ENCODE peak calls at places on chromosomes 6 and 20, in nine cellular contexts. G, O, N, P, X, E, Z, Q and B are unnamed samples.

GRCh38 chr6:152723398-152723797 is 25.7 kb downstream of the MYCT1 start:
- DNase-seq in G (no peak), O (no peak), N (peak; percentile 62), P (no peak), X (no peak), E (no peak), Z (no peak), Q (no peak), B (no peak)

GRCh38 chr6:166630421-166630820 is 3.4 kb upstream of the RPS6KA2 start:
- DNase-seq in G (no peak), O (peak; percentile 67), N (peak; percentile 36), P (no peak), X (no peak), E (no peak), Z (no peak), Q (no peak), B (no peak)

GRCh38 chr20:63834545-63834880 is 3.4 kb upstream of the ZBTB46 start:
- DNase-seq in G (no peak), O (no peak), N (no peak), P (no peak), X (no peak), E (no peak), Z (no peak), Q (no peak), B (no peak)

GRCh38 chr6:156167289-156168076 is 609.7 kb upstream of the ARID1B start:
- DNase-seq in G (no peak), O (peak; percentile 95), N (peak; percentile 97), P (no peak), X (no peak), E (no peak), Z (no peak), Q (no peak), B (no peak)

GRCh38 chr6:132300323-132300949 is 100.8 kb downstream of the MOXD1 start:
- DNase-seq in G (peak; percentile 28), O (peak; percentile 78), N (peak; percentile 79), P (no peak), X (peak; percentile 52), E (no peak), Z (peak; percentile 67), Q (no peak), B (no peak)

GRCh38 chr6:142913511-142914047 is 31.4 kb downstream of the HIVEP2 start:
- DNase-seq in G (no peak), O (no peak), N (no peak), P (no peak), X (no peak), E (no peak), Z (no peak), Q (peak; percentile 57), B (no peak)

GRCh38 chr6:85498596-85499258 is 48.8 kb downstream of the NT5E start:
- DNase-seq in G (no peak), O (peak; percentile 71), N (peak; percentile 72), P (no peak), X (no peak), E (no peak), Z (peak; percentile 90), Q (no peak), B (no peak)

GRCh38 chr20:61328906-61329558 is 77.0 kb downstream of the CDH4 start:
- DNase-seq in G (no peak), O (peak; percentile 8), N (no peak), P (no peak), X (peak; percentile 3), E (no peak), Z (no peak), Q (no peak), B (no peak)

GRCh38 chr6:98924647-98925046 is 23.1 kb downstream of the FBXL4 start:
- DNase-seq in G (no peak), O (no peak), N (no peak), P (no peak), X (no peak), E (no peak), Z (peak; percentile 7), Q (no peak), B (no peak)